ENCODE peak calls at places on chromosomes 12 and 14, in nine cellular contexts. X is heart right ventricle; G is CD4-positive, CD25-positive, alpha-beta regulatory T cell; R is CD8-positive, alpha-beta memory T cell; V is SK-N-SH; E is sigmoid colon; Z is tibial artery; M is HCT116; I is effector memory CD4-positive, alpha-beta T cell. B is an unnamed sample. For H3K4me1 and H3K36me3, the result is how much of the 10 kb centered on the place peaks cover.

GRCh38 chr14:32073537-32074189 is 3.4 kb upstream of the ARHGAP5 start:
- DNase-seq in E (peak), V (peak), I (no peak), G (peak), R (peak), X (no peak), M (peak), Z (no peak), B (peak)

GRCh38 chr12:98998697-98999299 is 353.7 kb downstream of the APAF1 start:
- DNase-seq in R (no peak), X (no peak), E (no peak), I (no peak), V (peak), G (peak), M (peak), Z (no peak), B (peak)

GRCh38 chr12:32170437-32170998 is 63.9 kb downstream of the BICD1 start:
- DNase-seq in E (no peak), Z (no peak), G (no peak), R (no peak), M (no peak), X (no peak), I (no peak), V (no peak), B (no peak)

GRCh38 chr14:23512156-23512555 is 39.4 kb downstream of the ZFHX2 start:
- DNase-seq in I (no peak), G (peak), V (peak), R (no peak), X (no peak), Z (no peak), E (no peak), M (no peak), B (no peak)

GRCh38 chr12:99024191-99024590 is 379.1 kb downstream of the APAF1 start:
- DNase-seq in I (no peak), X (no peak), R (no peak), G (no peak), M (no peak), E (no peak), V (no peak), Z (no peak), B (no peak)

GRCh38 chr12:80553316-80553715 is 109.3 kb downstream of the PTPRQ start:
- DNase-seq in V (no peak), M (peak), Z (no peak), I (no peak), E (no peak), X (no peak), R (no peak), G (no peak), B (peak)

GRCh38 chr12:3170423-3171194 is 93.4 kb downstream of the TSPAN9 start:
- DNase-seq in M (peak), G (no peak), X (no peak), Z (no peak), R (no peak), V (peak), I (no peak), E (no peak), B (no peak)

GRCh38 chr12:46430340-46430948 is 57.9 kb upstream of the SLC38A2 start:
- DNase-seq in I (no peak), R (peak), M (peak), X (no peak), G (peak), V (no peak), Z (no peak), E (no peak), B (no peak)

GRCh38 chr14:60315181-60315580 is 66.2 kb downstream of the PPM1A start:
- DNase-seq in M (no peak), R (no peak), V (no peak), I (no peak), G (no peak), E (no peak), Z (no peak), X (no peak), B (no peak)

GRCh38 chr12:124730455-124730932 is 133.2 kb downstream of the SCARB1 start:
- DNase-seq in I (no peak), G (no peak), M (no peak), V (no peak), R (no peak), E (peak), Z (no peak), X (no peak), B (peak)

GRCh38 chr14:66508547-66508845 is 549 bp downstream of the GPHN start:
- DNase-seq in E (no peak), G (no peak), I (no peak), V (no peak), Z (no peak), X (no peak), M (no peak), R (no peak), B (no peak)

GRCh38 chr12:873954-874353 is 75.5 kb downstream of the RAD52 start:
- DNase-seq in E (no peak), I (no peak), R (no peak), Z (no peak), M (no peak), V (no peak), G (no peak), X (no peak), B (no peak)

GRCh38 chr12:50043854-50044253 is 13.5 kb upstream of the ASIC1 start:
- DNase-seq in I (no peak), E (no peak), M (no peak), Z (peak), X (no peak), V (no peak), G (no peak), R (no peak), B (no peak)

GRCh38 chr12:25877446-25877845 is 81.0 kb upstream of the RASSF8 start:
- DNase-seq in M (no peak), R (no peak), I (no peak), E (no peak), Z (no peak), V (no peak), G (no peak), X (no peak), B (no peak)

GRCh38 chr12:6141048-6141447 is 16.6 kb upstream of the VWF start:
- DNase-seq in X (no peak), M (no peak), G (peak), I (no peak), E (no peak), R (no peak), V (no peak), Z (no peak), B (no peak)

GRCh38 chr12:130480887-130481286 is 143.2 kb downstream of the PIWIL1 start:
- DNase-seq in E (no peak), I (no peak), V (no peak), G (no peak), R (no peak), Z (no peak), M (no peak), X (no peak), B (no peak)

GRCh38 chr14:70032447-70032846 is 153.2 kb downstream of the SMOC1 start:
- DNase-seq in X (no peak), M (no peak), R (no peak), E (no peak), V (no peak), I (no peak), Z (no peak), G (no peak), B (no peak)

GRCh38 chr14:61511558-61511924 is 183.8 kb upstream of the HIF1A start:
- DNase-seq in M (no peak), G (peak), X (no peak), I (peak), V (no peak), Z (no peak), R (no peak), E (no peak), B (no peak)

GRCh38 chr14:105903971-105904370 is 377.6 kb downstream of the TMEM121 start:
- DNase-seq in M (no peak), V (peak), Z (no peak), G (no peak), E (no peak), R (no peak), X (no peak), I (no peak), B (no peak)

GRCh38 chr14:74609721-74610120 is 2.3 kb downstream of the LTBP2 start:
- DNase-seq in I (no peak), Z (no peak), X (no peak), G (no peak), M (no peak), V (no peak), E (no peak), R (no peak), B (no peak)

GRCh38 chr14:36207500-36207899 is 31.0 kb upstream of the PTCSC3 start:
- DNase-seq in V (peak), E (no peak), G (no peak), I (no peak), X (no peak), R (no peak), M (no peak), Z (no peak), B (peak)

GRCh38 chr14:71206766-71207371 is 299.6 kb downstream of the PCNX1 start:
- DNase-seq in R (no peak), Z (peak), I (no peak), G (no peak), M (no peak), V (peak), E (peak), X (peak), B (no peak)

GRCh38 chr14:65281991-65282908 is 130.3 kb upstream of the FUT8 start:
- DNase-seq in M (no peak), R (peak), E (no peak), I (no peak), X (no peak), Z (no peak), V (no peak), G (peak), B (no peak)

GRCh38 chr12:7197846-7198245 is 8.4 kb downstream of the PEX5 start:
- DNase-seq in M (no peak), E (no peak), G (no peak), Z (no peak), V (no peak), X (no peak), R (no peak), I (no peak), B (no peak)

GRCh38 chr12:39616666-39617065 is 2.9 kb downstream of the ABCD2 start:
- DNase-seq in G (no peak), I (no peak), E (no peak), M (no peak), X (no peak), Z (no peak), V (no peak), R (no peak), B (no peak)

GRCh38 chr12:132492522-132492921 is 2.6 kb downstream of the FBRSL1 start:
- DNase-seq in I (no peak), G (no peak), R (no peak), M (no peak), X (no peak), E (no peak), V (no peak), Z (no peak), B (no peak)

GRCh38 chr14:72543325-72543724 is 350.6 kb downstream of the DPF3 start:
- DNase-seq in E (no peak), I (no peak), Z (no peak), V (no peak), G (no peak), X (no peak), M (no peak), R (no peak), B (no peak)

DNA sequence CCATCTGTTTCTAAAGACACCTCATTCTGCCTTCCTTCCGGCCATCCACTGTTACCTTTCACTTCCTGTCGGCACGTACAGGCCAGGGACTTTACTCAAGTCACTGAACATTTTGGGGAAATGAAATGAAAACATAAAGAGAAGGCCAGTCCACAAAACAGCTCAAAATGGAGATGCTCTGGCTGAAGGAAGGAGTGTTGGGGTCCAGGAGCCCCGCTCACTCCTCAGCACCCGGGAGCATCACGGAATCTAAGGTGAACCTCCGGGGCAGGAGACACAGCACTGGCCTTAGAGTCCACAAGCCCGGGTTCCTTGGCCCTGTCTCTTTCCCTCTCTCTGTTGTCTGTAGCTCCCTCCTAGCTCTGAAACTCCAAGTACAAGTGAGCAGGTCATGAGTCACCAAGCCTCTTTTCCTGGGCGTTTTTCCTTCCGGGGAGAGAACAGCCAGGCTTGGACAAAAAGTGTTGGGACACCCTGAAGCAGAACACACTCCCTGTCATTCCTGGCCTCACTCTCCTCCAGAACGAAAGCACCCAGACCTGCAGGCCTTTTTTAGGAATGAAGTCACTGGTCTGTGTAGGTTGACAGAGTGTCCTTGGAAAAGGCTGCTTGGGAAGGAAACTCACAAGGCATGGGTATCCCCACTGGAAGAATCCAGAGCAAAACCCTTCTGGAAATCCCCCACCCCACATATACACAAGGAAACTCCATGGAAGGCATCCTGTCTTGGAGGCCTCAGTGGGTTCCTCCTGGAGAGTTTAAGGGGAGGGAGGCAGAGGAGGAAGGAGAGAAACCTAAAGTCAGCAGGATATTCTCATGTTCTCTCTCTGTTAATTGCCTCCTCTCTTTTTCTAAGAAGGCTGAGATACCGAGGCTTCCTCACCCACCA is 245.3 kb downstream of the ZFP36L1 start:
- DNase-seq in I (no peak), R (no peak), Z (peak), X (no peak), G (no peak), V (no peak), E (peak), M (peak), B (peak)
- H3K4me1 ChIP-seq in I (under half), R (under half), Z (under half), X (half or more), G (under half), V (under half), E (half or more), M (half or more), B (under half)

GRCh38 chr12:8770499-8770898 is 51.9 kb upstream of the A2ML1 start:
- DNase-seq in I (no peak), X (no peak), G (no peak), Z (no peak), M (no peak), V (no peak), E (no peak), R (no peak), B (no peak)
- H3K36me3 ChIP-seq in I (under half), X (under half), G (under half), Z (under half), M (under half), V (under half), E (under half), R (under half), B (under half)

GRCh38 chr12:92553389-92553788 is 149.4 kb upstream of the PLEKHG7 start:
- DNase-seq in G (no peak), X (peak), V (no peak), I (no peak), E (peak), Z (peak), R (no peak), M (no peak), B (peak)
- H3K27ac ChIP-seq in G (no peak), X (peak), V (no peak), I (no peak), E (peak), Z (peak), R (no peak), M (no peak), B (peak)

GRCh38 chr12:95220190-95220589 is 2.6 kb downstream of the VEZT start:
- DNase-seq in G (no peak), X (no peak), M (no peak), E (no peak), V (no peak), I (no peak), R (no peak), Z (no peak), B (no peak)

GRCh38 chr12:95217377-95218163 is at the start of the genes FGD6 and VEZT:
- DNase-seq in V (peak), I (peak), G (peak), X (peak), Z (peak), M (peak), R (peak), E (peak), B (peak)

GRCh38 chr12:95220726-95221125 is 3.1 kb downstream of the VEZT start:
- DNase-seq in X (no peak), V (no peak), G (no peak), Z (no peak), M (no peak), R (no peak), I (no peak), E (no peak), B (no peak)

GRCh38 chr12:95218164-95218851 is 701 bp downstream of the VEZT start:
- DNase-seq in V (no peak), M (no peak), Z (no peak), I (no peak), R (peak), G (peak), E (no peak), X (no peak), B (peak)

DNA sequence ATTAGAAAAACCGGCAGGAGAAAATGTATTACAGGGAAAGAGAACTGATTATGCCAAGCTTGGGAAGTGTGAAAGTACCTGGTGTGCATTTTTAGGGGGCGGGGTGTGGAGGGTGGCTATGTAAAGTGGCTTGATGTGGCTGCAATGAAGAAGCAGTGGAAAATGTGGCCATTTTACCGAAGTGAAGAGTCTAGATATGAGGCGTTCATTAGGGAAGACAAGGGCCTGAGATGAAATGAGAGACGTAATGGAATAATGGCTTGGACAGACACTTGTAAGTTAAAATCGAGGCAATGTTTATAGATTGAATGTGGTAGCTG is 1.2 kb downstream of the VEZT start:
- DNase-seq in I (no peak), G (peak), Z (no peak), E (no peak), M (no peak), V (no peak), X (no peak), R (peak), B (peak)
- H3K4me1 ChIP-seq in I (under half), G (under half), Z (under half), E (under half), M (under half), V (under half), X (under half), R (under half), B (under half)

DNA sequence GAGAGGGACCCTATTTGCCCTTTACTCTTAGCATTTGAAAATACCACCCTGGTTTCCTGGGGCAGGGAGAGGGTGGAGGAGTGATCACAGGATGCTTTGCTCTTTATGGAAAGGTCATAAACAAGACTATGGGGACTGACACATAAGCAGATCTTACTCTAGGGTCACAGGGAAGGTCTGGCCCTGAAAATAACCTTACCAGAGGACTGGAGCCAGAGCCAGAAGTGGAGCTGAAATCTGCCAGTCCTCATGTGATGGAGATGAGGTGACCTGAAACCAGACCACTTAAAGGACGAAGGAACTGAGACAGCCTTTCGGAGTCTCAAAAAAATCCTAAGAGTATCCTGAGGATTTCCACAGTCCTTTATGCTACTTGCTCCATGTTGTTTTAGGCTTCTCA is 12.4 kb downstream of the PFKM start:
- DNase-seq in V (no peak), G (no peak), Z (no peak), I (no peak), E (no peak), X (no peak), R (no peak), M (no peak), B (no peak)
- H3K36me3 ChIP-seq in V (under half), G (under half), Z (half or more), I (under half), E (under half), X (half or more), R (under half), M (half or more), B (under half)

DNA sequence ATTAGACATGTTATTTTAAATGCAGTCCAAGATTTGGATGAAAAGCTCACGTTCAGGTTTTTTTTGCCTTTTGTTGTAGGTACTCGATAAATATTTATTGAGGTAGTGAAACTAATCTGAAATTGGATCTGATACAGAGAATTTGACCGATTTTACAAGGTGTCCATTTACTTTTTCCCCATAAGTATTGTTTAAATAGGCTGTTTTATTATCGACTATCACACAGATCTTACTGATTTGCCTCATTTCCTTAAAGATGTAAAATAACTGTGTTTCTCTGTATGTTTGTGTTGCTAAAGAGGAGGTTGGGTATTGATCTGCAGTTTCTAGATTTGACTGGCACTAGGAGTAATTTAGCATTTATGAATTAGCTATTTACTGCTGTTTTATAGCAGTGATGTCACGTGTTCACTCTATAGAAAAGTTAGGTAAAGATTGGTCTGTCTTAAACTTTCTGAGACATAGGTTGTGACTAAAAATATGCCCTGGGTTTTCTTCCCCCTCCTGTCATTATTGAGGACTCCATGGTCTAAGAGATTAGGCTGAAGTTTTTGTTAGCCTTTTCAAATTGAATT is 3.5 kb downstream of the RAP1B start:
- DNase-seq in M (no peak), X (no peak), V (no peak), Z (no peak), R (no peak), I (no peak), E (no peak), G (peak), B (no peak)
- H3K27ac ChIP-seq in M (no peak), X (no peak), V (peak), Z (peak), R (no peak), I (no peak), E (peak), G (peak), B (no peak)